ENCODE peak calls at places on chromosomes 4 and X, in ten cellular contexts. J, K, B, U, W, H, S, T, P and R are unnamed samples.

GRCh38 chr4:13905543-13905942 is 278.0 kb upstream of the BOD1L1 start:
- DNase-seq in B (peak; percentile 46), W (no peak), U (peak; percentile 37), K (no peak), H (no peak), J (no peak), T (no peak), P (no peak), S (no peak), R (no peak)

GRCh38 chrX:118528089-118528753 is 32.6 kb downstream of the DOCK11 start:
- DNase-seq in W (peak; percentile 66), J (no peak), K (no peak), H (no peak), S (no peak), U (no peak), B (no peak), T (peak; percentile 36), P (no peak), R (no peak)

GRCh38 chrX:19758536-19758935 is 128.9 kb downstream of the SH3KBP1 start:
- DNase-seq in H (no peak), W (peak; percentile 59), T (peak; percentile 29), J (no peak), B (no peak), S (no peak), P (peak; percentile 61), U (no peak), K (no peak), R (no peak)

GRCh38 chrX:108224727-108225455 is 133.3 kb downstream of the ATG4A start:
- DNase-seq in P (peak; percentile 46), K (peak; percentile 31), S (no peak), J (peak; percentile 56), W (peak; percentile 12), U (peak; percentile 58), T (peak; percentile 9), H (peak; percentile 5), B (peak; percentile 68), R (no peak)

GRCh38 chrX:29535212-29536162 is 679.9 kb upstream of the MAGEB2 start:
- DNase-seq in P (no peak), J (no peak), S (no peak), H (no peak), W (no peak), K (no peak), U (peak; percentile 56), T (no peak), B (peak; percentile 0), R (no peak)

GRCh38 chr4:87521757-87522374 is 7.3 kb downstream of the SPARCL1 start:
- DNase-seq in T (no peak), P (no peak), H (peak; percentile 23), B (peak; percentile 16), S (no peak), K (no peak), U (no peak), J (no peak), W (peak; percentile 54), R (no peak)

GRCh38 chrX:123803331-123803983 is 56.4 kb upstream of the XIAP start:
- DNase-seq in T (no peak), S (no peak), W (peak; percentile 68), B (no peak), K (no peak), P (peak; percentile 17), J (no peak), U (peak; percentile 93), H (peak; percentile 34), R (no peak)

GRCh38 chr4:154582723-154583122 is 7.8 kb downstream of the FGA start:
- DNase-seq in S (no peak), J (no peak), B (no peak), T (no peak), U (no peak), H (no peak), P (no peak), W (no peak), K (no peak), R (no peak)

GRCh38 chr4:43457866-43458265 is 565.4 kb downstream of the GRXCR1 start:
- DNase-seq in J (no peak), S (no peak), K (no peak), P (no peak), U (no peak), B (no peak), W (peak; percentile 1), T (no peak), H (no peak), R (no peak)

GRCh38 chr4:173857828-173858227 is 327.8 kb upstream of the HAND2 start:
- DNase-seq in B (no peak), K (no peak), H (no peak), J (no peak), S (no peak), U (no peak), P (no peak), W (no peak), T (no peak), R (no peak)

GRCh38 chr4:175729665-175730064 is 82.4 kb downstream of the GPM6A start:
- DNase-seq in H (no peak), T (no peak), J (no peak), W (no peak), S (no peak), B (no peak), K (no peak), P (no peak), U (no peak), R (no peak)

GRCh38 chrX:106702636-106703035 is 23.9 kb upstream of the RNF128 start:
- DNase-seq in W (no peak), T (no peak), K (no peak), J (no peak), H (no peak), U (no peak), S (no peak), P (no peak), B (no peak), R (no peak)

GRCh38 chr4:31246856-31247255 is 526.7 kb downstream of the PCDH7 start:
- DNase-seq in J (no peak), T (no peak), K (no peak), S (no peak), P (no peak), B (no peak), H (no peak), W (no peak), U (no peak), R (no peak)

GRCh38 chrX:154030715-154031305 is 11.1 kb upstream of the IRAK1 start:
- DNase-seq in T (no peak), H (no peak), P (no peak), K (no peak), B (no peak), W (no peak), S (no peak), J (no peak), U (no peak), R (no peak)

GRCh38 chr4:15001248-15001824 is 945 bp upstream of the CPEB2 start:
- DNase-seq in K (peak; percentile 85), U (peak; percentile 80), S (peak; percentile 6), W (peak; percentile 83), B (peak; percentile 89), J (peak; percentile 21), H (peak; percentile 82), P (peak; percentile 83), T (peak; percentile 16), R (peak; percentile 89)

GRCh38 chrX:80216086-80216485 is 201.5 kb downstream of the TBX22 start:
- DNase-seq in U (no peak), W (no peak), H (no peak), P (no peak), K (no peak), J (no peak), B (no peak), T (no peak), S (no peak), R (no peak)

GRCh38 chrX:10104958-10105658 is 51.7 kb upstream of the CLCN4 start:
- DNase-seq in T (no peak), S (no peak), B (no peak), K (no peak), H (no peak), J (no peak), U (no peak), P (no peak), W (no peak), R (no peak)

GRCh38 chr4:89109841-89110540 is 1.3 kb upstream of the TIGD2 start:
- DNase-seq in B (no peak), U (no peak), K (no peak), J (no peak), S (no peak), W (no peak), T (no peak), H (no peak), P (no peak), R (no peak)

GRCh38 chrX:24332868-24333267 is 19.0 kb upstream of the SUPT20HL2 start:
- DNase-seq in B (peak; percentile 29), J (no peak), W (no peak), S (no peak), U (no peak), P (no peak), T (no peak), H (no peak), K (no peak), R (no peak)

GRCh38 chr4:6802626-6803025 is 20.1 kb downstream of the KIAA0232 start:
- DNase-seq in W (no peak), S (no peak), B (no peak), P (no peak), J (no peak), T (no peak), U (no peak), H (no peak), K (no peak), R (no peak)

GRCh38 chrX:118174516-118174915 is 57.9 kb upstream of the KLHL13 start:
- DNase-seq in W (no peak), H (no peak), P (no peak), T (no peak), U (no peak), S (no peak), K (no peak), J (no peak), B (no peak), R (no peak)

GRCh38 chr4:165692082-165692481 is 181.0 kb upstream of the TLL1 start:
- DNase-seq in W (no peak), J (no peak), U (peak; percentile 34), B (no peak), K (no peak), S (no peak), T (no peak), P (no peak), H (no peak), R (no peak)